ENCODE peak calls at places on chromosomes 3 and 15, in eight cellular contexts. One of them, this sample, is unnamed.

GRCh38 chr3:25532763-25533162 is 104.7 kb downstream of the RARB start:
- DNase-seq in brain microvascular endothelial cell: peak; percentile 57
- DNase-seq in lower lobe of right lung: no peak
- DNase-seq in neural crest cell: peak; percentile 8
- DNase-seq in endothelial cell of umbilical vein: no peak
- DNase-seq in omental fat pad: no peak
- DNase-seq in mucosa of descending colon: peak; percentile 24
- DNase-seq in HFFc6: peak; percentile 13
- DNase-seq in this sample: no peak

GRCh38 chr15:43928152-43928551 is 101.3 kb downstream of the WDR76 start:
- DNase-seq in brain microvascular endothelial cell: no peak
- DNase-seq in lower lobe of right lung: no peak
- DNase-seq in neural crest cell: no peak
- DNase-seq in endothelial cell of umbilical vein: no peak
- DNase-seq in omental fat pad: no peak
- DNase-seq in mucosa of descending colon: no peak
- DNase-seq in HFFc6: no peak
- DNase-seq in this sample: no peak

GRCh38 chr3:35633332-35634124 is 5.8 kb upstream of the ARPP21 start:
- DNase-seq in brain microvascular endothelial cell: no peak
- DNase-seq in lower lobe of right lung: no peak
- DNase-seq in neural crest cell: no peak
- DNase-seq in endothelial cell of umbilical vein: no peak
- DNase-seq in omental fat pad: no peak
- DNase-seq in mucosa of descending colon: no peak
- DNase-seq in HFFc6: no peak
- DNase-seq in this sample: no peak

GRCh38 chr15:65042776-65043322 is 2.3 kb upstream of the SLC51B start:
- DNase-seq in brain microvascular endothelial cell: no peak
- DNase-seq in lower lobe of right lung: no peak
- DNase-seq in neural crest cell: no peak
- DNase-seq in endothelial cell of umbilical vein: no peak
- DNase-seq in omental fat pad: no peak
- DNase-seq in mucosa of descending colon: no peak
- DNase-seq in HFFc6: no peak
- DNase-seq in this sample: no peak

GRCh38 chr3:50583897-50584296 is 14.6 kb downstream of the HEMK1 start:
- DNase-seq in brain microvascular endothelial cell: no peak
- DNase-seq in lower lobe of right lung: peak; percentile 89
- DNase-seq in neural crest cell: no peak
- DNase-seq in endothelial cell of umbilical vein: no peak
- DNase-seq in omental fat pad: no peak
- DNase-seq in mucosa of descending colon: no peak
- DNase-seq in HFFc6: no peak
- DNase-seq in this sample: no peak

GRCh38 chr15:27433604-27434003 is 462.6 kb downstream of the GABRG3 start:
- DNase-seq in brain microvascular endothelial cell: no peak
- DNase-seq in lower lobe of right lung: no peak
- DNase-seq in neural crest cell: no peak
- DNase-seq in endothelial cell of umbilical vein: no peak
- DNase-seq in omental fat pad: no peak
- DNase-seq in mucosa of descending colon: no peak
- DNase-seq in HFFc6: no peak
- DNase-seq in this sample: no peak

GRCh38 chr3:144687862-144688261 is 716.2 kb downstream of the DIPK2A start:
- DNase-seq in brain microvascular endothelial cell: no peak
- DNase-seq in lower lobe of right lung: no peak
- DNase-seq in neural crest cell: no peak
- DNase-seq in endothelial cell of umbilical vein: no peak
- DNase-seq in omental fat pad: no peak
- DNase-seq in mucosa of descending colon: no peak
- DNase-seq in HFFc6: no peak
- DNase-seq in this sample: no peak

GRCh38 chr3:150783334-150783733 is 20.4 kb upstream of the SIAH2 start:
- DNase-seq in brain microvascular endothelial cell: no peak
- DNase-seq in lower lobe of right lung: no peak
- DNase-seq in neural crest cell: no peak
- DNase-seq in endothelial cell of umbilical vein: no peak
- DNase-seq in omental fat pad: no peak
- DNase-seq in mucosa of descending colon: no peak
- DNase-seq in HFFc6: no peak
- DNase-seq in this sample: no peak

GRCh38 chr3:157868881-157869280 is 237.3 kb downstream of the SHOX2 start:
- DNase-seq in brain microvascular endothelial cell: no peak
- DNase-seq in lower lobe of right lung: no peak
- DNase-seq in neural crest cell: no peak
- DNase-seq in endothelial cell of umbilical vein: no peak
- DNase-seq in omental fat pad: no peak
- DNase-seq in mucosa of descending colon: no peak
- DNase-seq in HFFc6: no peak
- DNase-seq in this sample: no peak

GRCh38 chr3:127349501-127350171 is 61.8 kb upstream of the PRR20G start:
- DNase-seq in brain microvascular endothelial cell: no peak
- DNase-seq in lower lobe of right lung: no peak
- DNase-seq in neural crest cell: no peak
- DNase-seq in endothelial cell of umbilical vein: no peak
- DNase-seq in omental fat pad: no peak
- DNase-seq in mucosa of descending colon: no peak
- DNase-seq in HFFc6: no peak
- DNase-seq in this sample: no peak

GRCh38 chr15:69860316-69860715 is 237.4 kb downstream of the TLE3 start:
- DNase-seq in brain microvascular endothelial cell: no peak
- DNase-seq in lower lobe of right lung: no peak
- DNase-seq in neural crest cell: no peak
- DNase-seq in endothelial cell of umbilical vein: no peak
- DNase-seq in omental fat pad: no peak
- DNase-seq in mucosa of descending colon: no peak
- DNase-seq in HFFc6: no peak
- DNase-seq in this sample: no peak

GRCh38 chr3:16106050-16106449 is 68.4 kb upstream of the GALNT15 start:
- DNase-seq in brain microvascular endothelial cell: no peak
- DNase-seq in lower lobe of right lung: no peak
- DNase-seq in neural crest cell: no peak
- DNase-seq in endothelial cell of umbilical vein: no peak
- DNase-seq in omental fat pad: no peak
- DNase-seq in mucosa of descending colon: no peak
- DNase-seq in HFFc6: no peak
- DNase-seq in this sample: no peak

DNA sequence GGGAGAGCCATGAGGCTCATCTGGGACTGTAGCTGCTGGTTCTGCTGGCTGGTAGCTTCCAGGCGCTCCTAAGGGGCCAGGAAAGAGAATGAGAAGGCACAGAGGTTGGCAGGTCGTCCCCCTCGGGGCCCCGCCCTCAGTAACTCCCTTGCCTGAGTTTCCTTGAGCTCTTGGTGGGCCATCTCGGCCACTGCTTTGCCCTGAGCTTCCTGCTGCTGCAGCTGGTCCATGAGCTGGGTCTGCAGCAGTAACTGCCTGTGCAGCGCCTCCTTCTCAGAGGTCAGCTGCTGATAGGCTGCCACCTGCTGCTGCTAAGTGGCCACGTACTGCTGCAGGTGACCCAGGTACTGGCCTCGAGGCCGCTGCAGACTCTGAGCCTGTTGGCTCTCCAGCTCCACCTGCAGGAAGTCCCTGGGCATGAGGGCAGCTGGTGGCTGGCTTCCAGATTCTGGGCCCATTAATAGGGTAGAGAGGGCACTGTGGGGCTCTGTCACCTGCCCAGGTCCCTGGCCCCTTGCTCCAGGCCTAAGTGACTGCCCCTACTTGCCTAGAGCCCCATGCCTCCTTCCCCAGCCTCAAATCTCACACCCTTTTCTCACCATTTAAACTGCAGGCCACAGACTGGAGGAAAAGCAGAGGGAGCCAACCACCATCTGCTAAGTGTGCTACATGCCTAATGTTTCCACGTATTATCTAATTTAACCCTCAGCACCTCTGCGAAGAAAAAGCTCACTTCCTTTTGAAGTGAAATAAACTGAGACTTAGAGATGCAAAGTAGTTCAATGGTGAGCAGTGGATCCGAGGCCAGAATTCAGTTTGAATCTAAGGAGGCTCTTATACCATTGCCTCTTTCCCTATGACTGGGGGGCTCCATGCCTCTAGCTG is 10.8 kb upstream of the VPS33B start:
- DNase-seq in brain microvascular endothelial cell: no peak
- DNase-seq in lower lobe of right lung: peak; percentile 87
- DNase-seq in neural crest cell: peak; percentile 31
- DNase-seq in endothelial cell of umbilical vein: peak; percentile 29
- DNase-seq in omental fat pad: no peak
- DNase-seq in mucosa of descending colon: peak; percentile 88
- DNase-seq in HFFc6: no peak
- DNase-seq in this sample: peak; percentile 35
- TF ChIP-seq CTCF in brain microvascular endothelial cell: peak; percentile 74
- TF ChIP-seq CTCF in lower lobe of right lung: peak; percentile 75
- TF ChIP-seq CTCF in neural crest cell: peak; percentile 78
- TF ChIP-seq CTCF in endothelial cell of umbilical vein: peak; percentile 42
- TF ChIP-seq CTCF in omental fat pad: no peak
- TF ChIP-seq CTCF in mucosa of descending colon: peak; percentile 82
- TF ChIP-seq CTCF in HFFc6: peak; percentile 71
- TF ChIP-seq CTCF in this sample: peak; percentile 33

DNA sequence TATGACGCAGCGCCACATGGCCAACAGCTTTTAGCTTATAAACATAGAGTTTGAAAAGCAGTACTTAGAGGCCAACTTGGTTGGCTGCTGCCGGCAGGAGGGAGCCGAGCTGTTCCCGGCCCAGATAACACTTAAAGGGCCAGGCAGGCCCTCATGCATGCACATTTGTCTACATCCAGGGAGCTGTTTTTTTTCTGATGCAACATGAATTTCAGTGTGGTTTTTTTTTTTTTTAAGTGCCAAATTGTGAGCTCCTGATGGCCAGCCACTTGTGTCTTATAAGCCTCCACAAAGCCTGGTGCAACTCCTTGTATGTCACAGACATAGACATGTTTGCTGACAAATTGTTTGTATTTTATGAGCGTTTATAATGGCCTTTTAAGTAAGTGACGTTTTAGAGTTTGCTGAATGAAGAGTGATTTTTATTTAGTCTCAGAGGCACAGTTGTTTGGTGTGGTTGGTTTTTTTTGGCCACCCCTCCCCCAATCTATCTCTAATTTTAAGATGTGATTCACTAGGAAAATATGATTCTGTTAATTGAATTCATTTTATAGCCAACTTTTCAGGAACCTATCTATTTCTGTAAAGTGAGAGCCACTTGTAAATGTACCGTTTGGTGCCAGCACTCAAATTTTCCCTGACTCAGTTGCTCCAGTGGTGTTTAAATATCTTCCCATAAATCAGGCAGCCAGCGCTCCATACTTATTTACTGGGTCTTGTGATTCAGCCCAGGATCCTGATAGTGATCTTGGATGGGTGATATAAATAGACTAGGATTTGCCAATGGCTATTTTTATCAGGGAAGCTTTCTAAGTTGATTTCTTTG is 134.3 kb downstream of the VGLL4 start:
- DNase-seq in brain microvascular endothelial cell: peak; percentile 89
- DNase-seq in lower lobe of right lung: peak; percentile 67
- DNase-seq in neural crest cell: peak; percentile 22
- DNase-seq in endothelial cell of umbilical vein: peak; percentile 89
- DNase-seq in omental fat pad: no peak
- DNase-seq in mucosa of descending colon: peak; percentile 63
- DNase-seq in HFFc6: peak; percentile 82
- DNase-seq in this sample: no peak
- TF ChIP-seq CTCF in brain microvascular endothelial cell: peak; percentile 49
- TF ChIP-seq CTCF in lower lobe of right lung: peak; percentile 14
- TF ChIP-seq CTCF in neural crest cell: no peak
- TF ChIP-seq CTCF in endothelial cell of umbilical vein: no peak
- TF ChIP-seq CTCF in omental fat pad: no peak
- TF ChIP-seq CTCF in mucosa of descending colon: no peak
- TF ChIP-seq CTCF in HFFc6: peak; percentile 21
- TF ChIP-seq CTCF in this sample: no peak

GRCh38 chr3:195441051-195441450 is 1.8 kb downstream of the ACAP2 start:
- DNase-seq in brain microvascular endothelial cell: no peak
- DNase-seq in lower lobe of right lung: no peak
- DNase-seq in neural crest cell: no peak
- DNase-seq in endothelial cell of umbilical vein: no peak
- DNase-seq in omental fat pad: no peak
- DNase-seq in mucosa of descending colon: no peak
- DNase-seq in HFFc6: no peak
- DNase-seq in this sample: no peak

GRCh38 chr3:195441971-195442572 is 748 bp downstream of the ACAP2 start:
- DNase-seq in brain microvascular endothelial cell: peak; percentile 25
- DNase-seq in lower lobe of right lung: peak; percentile 62
- DNase-seq in neural crest cell: peak; percentile 30
- DNase-seq in endothelial cell of umbilical vein: peak; percentile 47
- DNase-seq in omental fat pad: no peak
- DNase-seq in mucosa of descending colon: peak; percentile 70
- DNase-seq in HFFc6: peak; percentile 39
- DNase-seq in this sample: peak; percentile 43

GRCh38 chr3:195443391-195443989 is 670 bp upstream of the ACAP2 start:
- DNase-seq in brain microvascular endothelial cell: no peak
- DNase-seq in lower lobe of right lung: no peak
- DNase-seq in neural crest cell: peak; percentile 4
- DNase-seq in endothelial cell of umbilical vein: no peak
- DNase-seq in omental fat pad: no peak
- DNase-seq in mucosa of descending colon: no peak
- DNase-seq in HFFc6: no peak
- DNase-seq in this sample: no peak

GRCh38 chr3:195441476-195441970 is 1.3 kb downstream of the ACAP2 start:
- DNase-seq in brain microvascular endothelial cell: no peak
- DNase-seq in lower lobe of right lung: no peak
- DNase-seq in neural crest cell: no peak
- DNase-seq in endothelial cell of umbilical vein: peak; percentile 34
- DNase-seq in omental fat pad: no peak
- DNase-seq in mucosa of descending colon: no peak
- DNase-seq in HFFc6: no peak
- DNase-seq in this sample: no peak

DNA sequence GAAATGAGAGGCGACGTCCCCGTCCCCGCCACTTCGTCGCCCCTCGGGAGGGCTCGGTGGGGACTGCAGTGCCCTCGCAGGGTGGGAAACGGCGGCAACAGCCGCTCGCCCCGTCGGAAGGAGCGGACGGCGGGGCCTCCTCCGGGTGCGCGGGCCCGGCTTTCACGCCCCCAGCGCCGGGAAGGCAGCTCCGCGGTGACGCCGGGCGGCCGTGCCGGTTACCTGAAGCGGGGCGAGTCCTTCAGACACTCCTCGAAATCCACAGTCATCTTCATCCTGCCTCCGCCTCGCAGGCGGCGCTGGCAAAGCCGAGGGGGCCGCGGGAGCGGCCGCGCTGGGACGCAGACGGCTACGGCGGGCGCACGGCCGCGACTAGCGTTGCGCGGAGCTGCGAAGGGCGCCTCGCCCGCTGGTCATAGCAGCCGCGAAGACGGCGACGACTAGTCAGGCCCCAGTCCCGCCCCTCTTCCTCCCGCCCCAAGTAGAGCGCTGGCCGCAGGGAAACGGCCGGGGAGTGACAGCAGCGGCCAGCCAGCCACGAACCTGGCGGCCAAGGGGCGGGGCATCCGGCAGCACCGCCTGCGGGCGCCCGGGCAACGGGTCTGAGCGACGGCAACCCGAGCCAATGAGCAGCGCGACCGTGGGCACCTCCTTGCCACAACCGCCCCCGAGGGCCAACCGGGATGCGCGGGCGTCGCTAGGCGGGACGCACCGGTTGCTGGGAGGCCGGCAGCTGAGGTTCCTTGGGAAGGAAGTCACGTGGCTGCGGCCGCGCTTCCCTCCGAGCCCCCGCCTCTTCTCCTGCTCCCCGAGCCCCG is at the start of gene ACAP2:
- DNase-seq in brain microvascular endothelial cell: peak; percentile 99
- DNase-seq in lower lobe of right lung: peak; percentile 100
- DNase-seq in neural crest cell: peak; percentile 98
- DNase-seq in endothelial cell of umbilical vein: peak; percentile 100
- DNase-seq in omental fat pad: peak; percentile 93
- DNase-seq in mucosa of descending colon: peak; percentile 100
- DNase-seq in HFFc6: peak; percentile 99
- DNase-seq in this sample: peak; percentile 99
- TF ChIP-seq CTCF in brain microvascular endothelial cell: no peak
- TF ChIP-seq CTCF in lower lobe of right lung: no peak
- TF ChIP-seq CTCF in neural crest cell: no peak
- TF ChIP-seq CTCF in endothelial cell of umbilical vein: no peak
- TF ChIP-seq CTCF in omental fat pad: no peak
- TF ChIP-seq CTCF in mucosa of descending colon: no peak
- TF ChIP-seq CTCF in HFFc6: peak; percentile 34
- TF ChIP-seq CTCF in this sample: no peak

GRCh38 chr3:37741644-37742043 is 120.0 kb upstream of the CTDSPL start:
- DNase-seq in brain microvascular endothelial cell: no peak
- DNase-seq in lower lobe of right lung: peak; percentile 76
- DNase-seq in neural crest cell: no peak
- DNase-seq in endothelial cell of umbilical vein: peak; percentile 30
- DNase-seq in omental fat pad: no peak
- DNase-seq in mucosa of descending colon: peak; percentile 55
- DNase-seq in HFFc6: no peak
- DNase-seq in this sample: no peak
- TF ChIP-seq CTCF in brain microvascular endothelial cell: peak; percentile 35
- TF ChIP-seq CTCF in lower lobe of right lung: peak; percentile 52
- TF ChIP-seq CTCF in neural crest cell: peak; percentile 33
- TF ChIP-seq CTCF in endothelial cell of umbilical vein: no peak
- TF ChIP-seq CTCF in omental fat pad: no peak
- TF ChIP-seq CTCF in mucosa of descending colon: no peak
- TF ChIP-seq CTCF in HFFc6: peak; percentile 29
- TF ChIP-seq CTCF in this sample: no peak